ENCODE peak calls at places on chromosomes 5 and 9, in six cellular contexts. W is HepG2, A is H1, G is GM12892, I is GM12878, P is K562. D is an unnamed sample.

GRCh38 chr5:177232358-177232757 is 71.2 kb downstream of the RAB24 start:
- DNase-seq in G (no peak), I (no peak), A (no peak), W (no peak), P (no peak), D (no peak)

GRCh38 chr5:142685418-142686209 is at the start of gene FGF1:
- DNase-seq in P (no peak), W (no peak), I (no peak), G (no peak), A (no peak), D (no peak)

GRCh38 chr5:144390133-144390532 is 219.5 kb downstream of the KCTD16 start:
- DNase-seq in P (no peak), A (no peak), W (peak; percentile 3), G (no peak), I (no peak), D (no peak)

GRCh38 chr5:34534237-34535108 is 121.7 kb upstream of the RAI14 start:
- DNase-seq in P (no peak), A (no peak), I (peak; percentile 24), W (peak; percentile 14), G (no peak), D (peak; percentile 14)

GRCh38 chr9:27457445-27457844 is 66.6 kb upstream of the IFNK start:
- DNase-seq in G (no peak), P (peak; percentile 10), A (peak; percentile 54), W (no peak), I (no peak), D (no peak)

GRCh38 chr5:78506296-78507049 is 142.1 kb downstream of the LHFPL2 start:
- DNase-seq in I (no peak), A (no peak), P (no peak), W (no peak), G (no peak), D (no peak)

GRCh38 chr9:5718296-5719032 is 89.6 kb downstream of the RIC1 start:
- DNase-seq in A (no peak), W (no peak), G (no peak), I (no peak), P (no peak), D (no peak)

GRCh38 chr5:36670548-36670947 is 64.1 kb downstream of the SLC1A3 start:
- DNase-seq in G (no peak), I (no peak), W (no peak), P (no peak), A (no peak), D (no peak)

GRCh38 chr5:111170279-111170678 is 53.9 kb upstream of the CAMK4 start:
- DNase-seq in A (no peak), W (no peak), P (no peak), G (no peak), I (no peak), D (no peak)

GRCh38 chr9:89093201-89093600 is 85.4 kb downstream of the SHC3 start:
- DNase-seq in P (no peak), G (no peak), I (no peak), A (no peak), W (no peak), D (no peak)

GRCh38 chr9:127132921-127133647 is 10.6 kb upstream of the ANGPTL2 start:
- DNase-seq in W (no peak), I (no peak), A (peak; percentile 63), G (no peak), P (no peak), D (no peak)

DNA sequence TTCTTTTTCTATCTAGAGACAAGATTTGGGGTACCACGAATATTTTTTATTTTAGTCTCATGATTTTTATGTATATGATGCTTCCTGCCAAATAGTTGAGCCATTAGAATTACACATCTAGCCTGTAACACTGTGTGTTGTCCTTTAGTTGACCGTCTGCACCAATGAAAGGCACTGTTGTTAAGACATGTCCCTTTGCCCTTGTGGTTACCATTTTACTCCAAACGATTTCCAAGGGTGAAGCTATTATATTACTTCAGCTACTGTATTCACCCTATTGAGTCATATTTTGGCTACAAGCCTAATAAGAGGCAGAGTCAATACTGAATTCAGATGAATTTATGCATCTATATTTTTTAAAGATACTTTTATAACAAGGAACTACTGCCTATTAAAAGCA is 207.6 kb downstream of the CETN3 start:
- DNase-seq in P (no peak), W (no peak), G (no peak), A (no peak), I (no peak), D (no peak)
- TF ChIP-seq TAF1 in P (no peak), W (no peak), G (no peak), A (no peak), I (no peak), D (no peak)

DNA sequence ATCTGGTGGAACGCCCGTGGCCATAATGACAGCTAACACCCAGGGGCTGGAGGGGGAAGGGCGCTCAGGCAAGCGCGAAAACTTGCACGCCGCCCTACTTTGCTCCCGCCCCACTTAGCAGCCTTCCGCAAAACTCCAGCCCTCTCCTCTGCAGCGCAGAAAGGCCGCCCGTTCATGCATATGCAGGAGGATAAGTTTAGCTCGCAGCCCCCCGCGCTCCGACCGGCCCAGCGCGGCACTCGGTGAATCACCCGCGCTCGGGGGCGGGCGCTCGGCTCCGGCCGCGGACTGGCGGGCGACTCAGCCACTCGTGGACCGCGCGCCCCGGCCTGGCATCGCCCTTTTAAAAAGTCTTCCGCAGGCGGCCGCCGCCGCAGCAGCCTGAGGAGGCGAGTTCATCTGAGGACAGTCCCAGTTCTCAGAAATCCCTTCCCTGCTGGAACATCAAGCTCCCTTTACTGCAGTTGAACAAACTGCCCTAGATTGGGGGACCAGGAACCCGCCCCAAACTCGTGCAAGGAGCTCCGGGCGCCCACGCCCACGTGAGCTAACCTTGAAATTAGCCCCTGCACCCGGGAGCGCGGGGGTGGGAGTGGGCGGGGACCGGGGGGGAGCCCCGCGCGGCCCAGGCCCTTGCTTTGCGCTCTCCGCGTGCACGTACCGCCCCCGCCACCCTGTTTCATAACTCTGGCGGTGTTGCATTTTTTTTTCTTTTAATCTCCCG is 4.5 kb upstream of the KLF9 start:
- DNase-seq in P (peak; percentile 79), I (peak; percentile 64), G (peak; percentile 68), A (peak; percentile 86), W (peak; percentile 79), D (peak; percentile 70)
- TF ChIP-seq POLR2A in P (peak; percentile 69), I (peak; percentile 54), G (no peak), A (peak; percentile 31), W (no peak), D (no peak)

GRCh38 chr9:98495530-98495929 is 213.2 kb downstream of the GABBR2 start:
- DNase-seq in G (no peak), I (no peak), P (no peak), A (no peak), W (no peak), D (no peak)

GRCh38 chr9:98491778-98492177 is 217.0 kb downstream of the GABBR2 start:
- DNase-seq in G (no peak), P (no peak), I (no peak), W (no peak), A (no peak), D (no peak)

GRCh38 chr9:98491231-98491651 is 217.5 kb downstream of the GABBR2 start:
- DNase-seq in W (peak; percentile 25), P (no peak), I (no peak), A (no peak), G (no peak), D (no peak)

GRCh38 chr9:98500337-98500919 is 208.3 kb downstream of the GABBR2 start:
- DNase-seq in A (peak; percentile 26), W (no peak), G (no peak), I (no peak), P (no peak), D (no peak)

DNA sequence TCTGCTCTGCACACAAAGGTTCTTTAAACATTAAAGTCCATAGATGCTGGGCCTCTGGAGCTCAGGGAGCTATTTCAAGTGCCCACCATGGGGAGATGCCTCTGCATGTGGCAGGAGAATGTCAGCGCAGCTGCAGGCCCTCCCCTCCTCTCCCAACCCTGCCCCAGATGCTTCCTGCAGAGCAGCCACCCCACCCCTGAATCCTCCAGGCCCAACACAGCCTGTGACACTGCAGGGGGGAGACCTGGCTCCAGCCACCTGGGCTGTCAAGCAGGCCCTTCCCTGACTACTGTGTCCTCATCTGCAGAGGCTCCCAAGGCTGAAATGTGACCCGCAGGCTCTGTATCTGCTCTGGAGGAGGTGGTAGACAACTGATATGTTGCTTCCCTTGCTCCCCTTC is 213.9 kb downstream of the GABBR2 start:
- DNase-seq in P (no peak), I (no peak), A (no peak), G (no peak), W (no peak), D (no peak)
- TF ChIP-seq TAF1 in P (no peak), I (no peak), A (no peak), G (no peak), W (no peak), D (no peak)

DNA sequence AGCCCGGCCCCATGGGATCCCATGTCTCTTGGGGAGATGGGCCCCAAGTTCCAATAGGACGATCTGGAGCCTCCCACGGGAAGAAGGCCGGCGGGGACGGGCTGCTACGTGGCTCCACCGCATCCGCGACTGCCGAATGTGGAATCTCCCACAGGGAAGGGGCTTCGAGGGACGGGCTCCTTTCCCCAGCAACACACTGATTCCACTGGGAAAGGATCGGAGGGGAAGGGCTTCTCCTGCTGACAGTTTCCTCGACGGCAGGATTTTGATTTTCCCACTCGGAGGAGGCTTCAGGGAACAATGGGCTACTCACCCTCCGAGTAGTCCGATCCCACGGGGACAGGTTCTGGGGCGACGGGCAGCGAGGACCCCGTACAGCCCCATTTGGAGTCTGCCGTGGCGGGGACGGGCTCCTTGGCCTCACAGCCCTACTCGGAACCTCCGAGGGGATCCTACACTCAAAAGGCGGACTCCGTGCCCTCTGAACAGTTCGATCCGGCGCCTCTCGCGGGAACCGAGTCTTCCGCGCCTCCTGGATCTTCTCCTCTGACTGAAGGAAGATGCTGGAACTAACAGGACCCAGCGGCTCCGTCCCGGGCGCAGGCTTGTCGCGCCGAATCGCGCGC is 1.3 kb downstream of the PROB1 start:
- DNase-seq in G (no peak), P (no peak), A (peak; percentile 72), I (no peak), W (no peak), D (no peak)
- TF ChIP-seq POLR2A in G (peak; percentile 17), P (no peak), A (peak; percentile 23), I (no peak), W (no peak), D (peak; percentile 23)

GRCh38 chr5:126656397-126657007 is 55.8 kb downstream of the PHAX start:
- DNase-seq in I (no peak), A (no peak), P (peak; percentile 37), G (no peak), W (peak; percentile 41), D (no peak)
- TF ChIP-seq TAF1 in I (no peak), A (no peak), P (no peak), G (no peak), W (no peak), D (no peak)

GRCh38 chr9:114156658-114157421 is 1.5 kb downstream of the COL27A1 start:
- DNase-seq in P (no peak), I (no peak), G (no peak), W (no peak), A (peak; percentile 64), D (no peak)
- TF ChIP-seq POLR2A in P (no peak), I (no peak), G (no peak), W (no peak), A (no peak), D (no peak)